ENCODE peak calls at places on chromosome 9, in four cellular contexts. R, X, W and Z are unnamed samples.

GRCh38 chr9:134439368-134439784 is 113.1 kb downstream of the RXRA start:
- DNase-seq in R (no peak), X (no peak), W (no peak), Z (no peak)

GRCh38 chr9:3708751-3709150 is 182.9 kb upstream of the RFX3 start:
- DNase-seq in R (no peak), X (no peak), W (no peak), Z (peak)

GRCh38 chr9:6902423-6902822 is 144.7 kb downstream of the KDM4C start:
- DNase-seq in R (no peak), X (no peak), W (no peak), Z (no peak)

GRCh38 chr9:3241290-3241689 is 284.5 kb downstream of the RFX3 start:
- DNase-seq in R (no peak), X (no peak), W (no peak), Z (no peak)

GRCh38 chr9:137815256-137816255 is 62.0 kb upstream of the CACNA1B start:
- DNase-seq in R (no peak), X (no peak), W (no peak), Z (no peak)

GRCh38 chr9:127300886-127301447 is 36.4 kb downstream of the GARNL3 start:
- DNase-seq in R (no peak), X (no peak), W (no peak), Z (no peak)

GRCh38 chr9:23123048-23123632 is 676.5 kb downstream of the DMRTA1 start:
- DNase-seq in R (no peak), X (no peak), W (peak), Z (peak)

GRCh38 chr9:37921546-37922300 is 17.8 kb upstream of the SLC25A51 start:
- DNase-seq in R (no peak), X (no peak), W (no peak), Z (no peak)

GRCh38 chr9:81083062-81083461 is 606.3 kb downstream of the TLE1 start:
- DNase-seq in R (no peak), X (no peak), W (no peak), Z (no peak)

GRCh38 chr9:81492710-81493447 is 196.5 kb downstream of the TLE1 start:
- DNase-seq in R (no peak), X (no peak), W (peak), Z (peak)

GRCh38 chr9:38359297-38359653 is 33.2 kb upstream of the ALDH1B1 start:
- DNase-seq in R (no peak), X (no peak), W (no peak), Z (no peak)

GRCh38 chr9:117835798-117836197 is 131.6 kb downstream of the TLR4 start:
- DNase-seq in R (no peak), X (no peak), W (no peak), Z (no peak)

GRCh38 chr9:110578896-110579752 is at the start of gene SVEP1:
- DNase-seq in R (no peak), X (peak), W (no peak), Z (peak)

GRCh38 chr9:113649855-113650206 is 186.3 kb downstream of the RGS3 start:
- DNase-seq in R (no peak), X (no peak), W (no peak), Z (no peak)

GRCh38 chr9:69746859-69747560 is 12.8 kb downstream of the PTAR1 start:
- DNase-seq in R (no peak), X (no peak), W (no peak), Z (no peak)

GRCh38 chr9:95507456-95508241 is 9.1 kb downstream of the PTCH1 start:
- DNase-seq in R (peak), X (no peak), W (no peak), Z (peak)

GRCh38 chr9:121050128-121050988 is at the start of gene C5:
- DNase-seq in R (no peak), X (no peak), W (no peak), Z (peak)

GRCh38 chr9:110125207-110125751 is 82.7 kb downstream of the C9orf152 start:
- DNase-seq in R (no peak), X (peak), W (no peak), Z (no peak)

GRCh38 chr9:136485651-136486050 is 2.8 kb upstream of the SEC16A start:
- DNase-seq in R (no peak), X (no peak), W (no peak), Z (peak)

GRCh38 chr9:136531904-136532798 is 13.7 kb downstream of the NOTCH1 start:
- DNase-seq in R (no peak), X (no peak), W (no peak), Z (no peak)

GRCh38 chr9:70049236-70049635 is 5.6 kb downstream of the MAMDC2 start:
- DNase-seq in R (no peak), X (no peak), W (peak), Z (no peak)

GRCh38 chr9:76618762-76619161 is 145.5 kb upstream of the PCA3 start:
- DNase-seq in R (no peak), X (no peak), W (peak), Z (no peak)

GRCh38 chr9:111991179-111991578 is 94.6 kb downstream of the UGCG start:
- DNase-seq in R (no peak), X (no peak), W (no peak), Z (no peak)

GRCh38 chr9:110672873-110673508 is 4.4 kb downstream of the MUSK start:
- DNase-seq in R (no peak), X (no peak), W (no peak), Z (peak)

GRCh38 chr9:78507008-78507407 is 210.1 kb downstream of the PSAT1 start:
- DNase-seq in R (no peak), X (no peak), W (no peak), Z (no peak)